ENCODE peak calls at places on chromosomes 5 and 9, in eight cellular contexts. L is activated CD8-positive, alpha-beta memory T cell treated with anti-CD3 and anti-CD28 coated beads for 24 hours; V is posterior cingulate gyrus; W is fibroblast of the aortic adventitia; E is T-cell; O is ACHN; Z is fibroblast of the conjunctiva; N is Calu3. T is an unnamed sample.

GRCh38 chr5:1765141-1765879 is 34.3 kb downstream of the MRPL36 start:
- DNase-seq in V (no peak), E (no peak), N (no peak), O (no peak), L (no peak), Z (no peak), W (no peak), T (no peak)

GRCh38 chr9:81113408-81114124 is 575.8 kb downstream of the TLE1 start:
- DNase-seq in Z (no peak), O (no peak), N (no peak), E (no peak), L (no peak), W (no peak), V (no peak), T (no peak)

GRCh38 chr5:171152382-171152781 is 156.7 kb upstream of the TLX3 start:
- DNase-seq in O (peak; percentile 45), W (peak; percentile 2), E (no peak), Z (no peak), L (no peak), N (no peak), V (no peak), T (no peak)

GRCh38 chr5:135850671-135851070 is 16.2 kb downstream of the SLC25A48 start:
- DNase-seq in N (no peak), V (no peak), O (no peak), Z (no peak), W (no peak), L (no peak), E (no peak), T (no peak)

GRCh38 chr9:37187269-37187668 is 66.9 kb downstream of the ZCCHC7 start:
- DNase-seq in L (no peak), W (no peak), V (no peak), O (no peak), N (no peak), E (no peak), Z (no peak), T (no peak)

GRCh38 chr5:135333737-135334515 is 65.1 kb downstream of the MACROH2A1 start:
- DNase-seq in Z (no peak), W (no peak), V (no peak), N (no peak), L (no peak), E (no peak), O (no peak), T (no peak)

GRCh38 chr5:110179291-110179690 is 489.6 kb downstream of the MAN2A1 start:
- DNase-seq in E (no peak), V (no peak), L (no peak), Z (no peak), W (no peak), O (no peak), N (no peak), T (no peak)

GRCh38 chr9:134592018-134592818 is 49.4 kb upstream of the COL5A1 start:
- DNase-seq in Z (peak; percentile 82), N (no peak), E (no peak), L (no peak), W (peak; percentile 91), O (no peak), V (no peak), T (no peak)

GRCh38 chr9:111852291-111852690 is 44.3 kb upstream of the UGCG start:
- DNase-seq in Z (no peak), O (no peak), W (no peak), N (no peak), L (no peak), V (no peak), E (no peak), T (no peak)

GRCh38 chr5:14165375-14166091 is 22.4 kb downstream of the TRIO start:
- DNase-seq in Z (no peak), O (peak; percentile 65), N (peak; percentile 46), L (no peak), V (no peak), W (peak; percentile 72), E (no peak), T (no peak)

GRCh38 chr5:39323542-39323941 is 40.8 kb downstream of the C9 start:
- DNase-seq in W (no peak), E (no peak), Z (no peak), V (no peak), O (no peak), N (no peak), L (no peak), T (no peak)

GRCh38 chr5:73940026-73940425 is 314.0 kb downstream of the ARHGEF28 start:
- DNase-seq in Z (no peak), E (no peak), W (peak; percentile 34), V (no peak), N (no peak), L (no peak), O (peak; percentile 24), T (no peak)

GRCh38 chr9:112884086-112884485 is 6.6 kb downstream of the SLC46A2 start:
- DNase-seq in Z (no peak), O (peak; percentile 13), E (no peak), L (peak; percentile 24), N (no peak), V (no peak), W (peak; percentile 37), T (no peak)

GRCh38 chr5:98755406-98755805 is 18.1 kb upstream of the RGMB start:
- DNase-seq in W (peak; percentile 66), Z (peak; percentile 75), L (no peak), N (no peak), O (no peak), E (no peak), V (no peak), T (no peak)

GRCh38 chr5:107652839-107653607 is 17.7 kb downstream of the EFNA5 start:
- DNase-seq in N (no peak), W (no peak), V (no peak), O (no peak), Z (no peak), E (no peak), L (no peak), T (peak; percentile 52)

GRCh38 chr5:176844281-176844680 is 33.9 kb downstream of the UNC5A start:
- DNase-seq in N (no peak), V (no peak), E (no peak), Z (no peak), L (no peak), O (no peak), W (no peak), T (no peak)

GRCh38 chr9:86413966-86414880 is 60.0 kb upstream of the TUT7 start:
- DNase-seq in Z (peak; percentile 22), W (peak; percentile 71), N (no peak), V (no peak), E (no peak), O (peak; percentile 27), L (no peak), T (peak; percentile 1)

GRCh38 chr9:109190151-109190550 is 23.1 kb upstream of the FRRS1L start:
- DNase-seq in W (no peak), N (no peak), O (no peak), Z (no peak), E (no peak), V (no peak), L (no peak), T (no peak)

GRCh38 chr9:13186091-13186490 is 93.4 kb downstream of the MPDZ start:
- DNase-seq in L (no peak), N (no peak), Z (no peak), W (peak; percentile 22), E (no peak), O (no peak), V (no peak), T (no peak)

GRCh38 chr9:69546265-69546664 is 125.9 kb downstream of the APBA1 start:
- DNase-seq in V (no peak), O (peak; percentile 46), W (no peak), N (peak; percentile 46), E (no peak), L (no peak), Z (no peak), T (peak; percentile 1)

GRCh38 chr5:149497357-149497756 is 53.9 kb downstream of the CSNK1A1 start:
- DNase-seq in V (no peak), L (no peak), Z (peak; percentile 73), O (no peak), W (peak; percentile 87), N (no peak), E (no peak), T (no peak)

GRCh38 chr9:123597926-123598556 is 242.0 kb downstream of the CRB2 start:
- DNase-seq in L (no peak), O (no peak), W (no peak), V (no peak), Z (no peak), E (no peak), N (no peak), T (no peak)

GRCh38 chr5:176630681-176631222 is 277 bp downstream of the EIF4E1B start:
- DNase-seq in O (no peak), W (no peak), N (no peak), V (no peak), Z (no peak), E (no peak), L (no peak), T (no peak)